ENCODE peak calls at places on chromosomes 2 and 18, in eight cellular contexts. N, C, M, Q, B, X, L and J are unnamed samples. For H3K4me1, the result is how much of the 10 kb centered on the place peaks cover.

GRCh38 chr2:26852405-26853348 is 4.7 kb downstream of the DPYSL5 start:
- DNase-seq in N (no peak), C (no peak), M (no peak), Q (no peak), B (no peak), X (no peak), L (no peak), J (no peak)

GRCh38 chr2:159326569-159327255 is 40.2 kb upstream of the WDSUB1 start:
- DNase-seq in N (no peak), C (no peak), M (peak), Q (no peak), B (no peak), X (no peak), L (no peak), J (no peak)

GRCh38 chr2:207133862-207134519 is 31.8 kb downstream of the KLF7 start:
- DNase-seq in N (peak), C (no peak), M (peak), Q (no peak), B (no peak), X (no peak), L (peak), J (peak)

GRCh38 chr2:148342091-148342490 is 302.5 kb upstream of the EPC2 start:
- DNase-seq in N (no peak), C (no peak), M (no peak), Q (no peak), B (no peak), X (no peak), L (no peak), J (no peak)

GRCh38 chr18:69400253-69400975 is at the start of gene DOK6:
- DNase-seq in N (no peak), C (no peak), M (peak), Q (peak), B (peak), X (no peak), L (peak), J (peak)

GRCh38 chr2:167992258-167992657 is 255.1 kb downstream of the STK39 start:
- DNase-seq in N (no peak), C (no peak), M (no peak), Q (no peak), B (no peak), X (no peak), L (no peak), J (no peak)

GRCh38 chr2:237427807-237428506 is 14.0 kb upstream of the COL6A3 start:
- DNase-seq in N (peak), C (no peak), M (no peak), Q (no peak), B (no peak), X (no peak), L (no peak), J (no peak)

GRCh38 chr2:111095426-111095825 is 25.3 kb upstream of the BCL2L11 start:
- DNase-seq in N (no peak), C (no peak), M (no peak), Q (no peak), B (no peak), X (no peak), L (no peak), J (no peak)

GRCh38 chr2:149466635-149467034 is 120.9 kb downstream of the MMADHC start:
- DNase-seq in N (no peak), C (no peak), M (no peak), Q (no peak), B (no peak), X (no peak), L (no peak), J (no peak)

GRCh38 chr18:75154997-75155396 is 53.9 kb downstream of the PTGR3 start:
- DNase-seq in N (no peak), C (no peak), M (no peak), Q (no peak), B (no peak), X (no peak), L (no peak), J (no peak)

GRCh38 chr18:48696218-48696617 is 157.4 kb downstream of the CTIF start:
- DNase-seq in N (no peak), C (no peak), M (no peak), Q (no peak), B (no peak), X (no peak), L (no peak), J (no peak)

GRCh38 chr2:69046221-69046662 is 33.3 kb downstream of the ANTXR1 start:
- DNase-seq in N (no peak), C (no peak), M (peak), Q (no peak), B (no peak), X (no peak), L (no peak), J (no peak)

GRCh38 chr2:148162860-148163259 is 142.0 kb downstream of the MBD5 start:
- DNase-seq in N (no peak), C (no peak), M (no peak), Q (no peak), B (no peak), X (no peak), L (no peak), J (no peak)

GRCh38 chr18:22355069-22355468 is 62.6 kb downstream of the CTAGE1 start:
- DNase-seq in N (no peak), C (no peak), M (no peak), Q (no peak), B (no peak), X (no peak), L (no peak), J (no peak)

GRCh38 chr18:43277164-43277600 is at the start of gene SYT4:
- DNase-seq in N (no peak), C (no peak), M (peak), Q (peak), B (peak), X (no peak), L (no peak), J (peak)

GRCh38 chr18:43665239-43665788 is 388.0 kb upstream of the SYT4 start:
- DNase-seq in N (no peak), C (no peak), M (no peak), Q (no peak), B (no peak), X (no peak), L (no peak), J (peak)

GRCh38 chr18:3494245-3494526 is 44.2 kb downstream of the TGIF1 start:
- DNase-seq in N (no peak), C (no peak), M (no peak), Q (no peak), B (no peak), X (no peak), L (no peak), J (no peak)
- H3K4me1 ChIP-seq in N (under half), C (under half), M (under half), Q (under half), B (under half), X (under half), L (under half), J (under half)

DNA sequence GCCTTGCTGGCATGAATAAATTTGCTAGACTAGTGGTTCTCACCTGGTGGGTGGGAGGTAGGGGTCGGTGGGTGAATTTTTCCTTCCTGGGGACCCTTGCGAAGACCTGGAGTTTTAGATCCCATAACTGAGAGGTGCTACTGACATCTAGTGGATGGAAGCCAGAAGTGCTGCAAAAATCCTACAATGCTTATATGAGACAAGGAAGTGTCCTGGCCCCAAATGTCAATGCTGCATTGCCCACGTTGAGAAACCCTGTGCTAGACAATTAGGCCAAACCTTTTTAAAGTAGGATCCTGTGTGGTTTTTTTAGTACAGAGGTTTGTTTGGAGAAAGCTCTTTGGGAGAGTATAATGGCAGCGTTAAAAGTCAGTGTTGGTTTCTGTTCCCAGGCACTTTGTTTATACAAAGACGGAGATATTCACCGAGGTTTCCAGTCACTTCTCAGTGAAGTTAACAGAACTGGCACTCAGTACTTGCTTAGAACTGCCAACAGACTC is 9.6 kb downstream of the SERPINB8 start:
- DNase-seq in N (peak), C (peak), M (peak), Q (peak), B (no peak), X (peak), L (peak), J (peak)
- H3K4me3 ChIP-seq in N (peak), C (no peak), M (no peak), Q (no peak), B (peak), X (peak), L (peak), J (no peak)

GRCh38 chr2:29560566-29560965 is 360.8 kb downstream of the ALK start:
- DNase-seq in N (no peak), C (no peak), M (no peak), Q (no peak), B (no peak), X (no peak), L (no peak), J (no peak)

GRCh38 chr2:29560030-29560429 is 361.4 kb downstream of the ALK start:
- DNase-seq in N (no peak), C (no peak), M (no peak), Q (no peak), B (no peak), X (no peak), L (no peak), J (no peak)

GRCh38 chr2:29558097-29558496 is 363.3 kb downstream of the ALK start:
- DNase-seq in N (no peak), C (no peak), M (no peak), Q (no peak), B (no peak), X (no peak), L (no peak), J (no peak)

GRCh38 chr2:29559608-29560007 is 361.8 kb downstream of the ALK start:
- DNase-seq in N (no peak), C (no peak), M (no peak), Q (no peak), B (no peak), X (no peak), L (no peak), J (no peak)

GRCh38 chr2:29557268-29557667 is 364.1 kb downstream of the ALK start:
- DNase-seq in N (no peak), C (no peak), M (no peak), Q (no peak), B (no peak), X (no peak), L (no peak), J (no peak)
- TF ChIP-seq POLR2A in N (no peak), C (no peak), M (no peak), Q (no peak), B (no peak), X (no peak), L (no peak), J (no peak)

GRCh38 chr2:43340945-43341356 is 114.5 kb upstream of the ZFP36L2 start:
- DNase-seq in N (no peak), C (no peak), M (peak), Q (no peak), B (no peak), X (no peak), L (no peak), J (no peak)

GRCh38 chr2:43344911-43345373 is 118.5 kb upstream of the ZFP36L2 start:
- DNase-seq in N (no peak), C (no peak), M (no peak), Q (no peak), B (no peak), X (no peak), L (no peak), J (no peak)

GRCh38 chr2:43340066-43340465 is 113.7 kb upstream of the ZFP36L2 start:
- DNase-seq in N (no peak), C (no peak), M (no peak), Q (no peak), B (no peak), X (no peak), L (peak), J (no peak)

GRCh38 chr2:43343573-43344304 is 117.3 kb upstream of the ZFP36L2 start:
- DNase-seq in N (peak), C (no peak), M (no peak), Q (peak), B (peak), X (peak), L (peak), J (peak)

GRCh38 chr2:43341959-43342757 is 115.8 kb upstream of the ZFP36L2 start:
- DNase-seq in N (no peak), C (no peak), M (no peak), Q (no peak), B (no peak), X (no peak), L (no peak), J (no peak)
- H3K4me1 ChIP-seq in N (half or more), C (under half), M (under half), Q (under half), B (under half), X (under half), L (under half), J (half or more)